ENCODE peak calls at places on chromosomes 13 and 19, in ten cellular contexts. One of them, this sample, is unnamed. For H3K9me3, the result is how much of the 10 kb centered on the place peaks cover.

GRCh38 chr19:2494447-2495129 is 18.7 kb downstream of the GADD45B start:
- DNase-seq in H9: no peak
- DNase-seq in neural progenitor cell: peak
- DNase-seq in CD4-positive, alpha-beta T cell: peak
- DNase-seq in aorta: peak
- DNase-seq in right cardiac atrium: peak
- DNase-seq in thoracic aorta: peak
- DNase-seq in IMR-90: peak
- DNase-seq in neuronal stem cell: no peak
- DNase-seq in heart right ventricle: peak
- DNase-seq in this sample: peak

GRCh38 chr13:84607614-84608013 is 725.3 kb upstream of the SLITRK1 start:
- DNase-seq in H9: no peak
- DNase-seq in neural progenitor cell: no peak
- DNase-seq in CD4-positive, alpha-beta T cell: no peak
- DNase-seq in aorta: peak
- DNase-seq in right cardiac atrium: peak
- DNase-seq in thoracic aorta: peak
- DNase-seq in IMR-90: peak
- DNase-seq in neuronal stem cell: no peak
- DNase-seq in heart right ventricle: no peak
- DNase-seq in this sample: no peak

GRCh38 chr19:38977445-38978314 is 2.1 kb upstream of the FBXO17 start:
- DNase-seq in H9: no peak
- DNase-seq in neural progenitor cell: no peak
- DNase-seq in CD4-positive, alpha-beta T cell: no peak
- DNase-seq in aorta: no peak
- DNase-seq in right cardiac atrium: no peak
- DNase-seq in thoracic aorta: no peak
- DNase-seq in IMR-90: peak
- DNase-seq in neuronal stem cell: no peak
- DNase-seq in heart right ventricle: no peak
- DNase-seq in this sample: no peak

GRCh38 chr13:109655206-109655600 is 131.2 kb downstream of the IRS2 start:
- DNase-seq in H9: no peak
- DNase-seq in neural progenitor cell: no peak
- DNase-seq in CD4-positive, alpha-beta T cell: no peak
- DNase-seq in aorta: no peak
- DNase-seq in right cardiac atrium: no peak
- DNase-seq in thoracic aorta: no peak
- DNase-seq in IMR-90: no peak
- DNase-seq in neuronal stem cell: no peak
- DNase-seq in heart right ventricle: no peak
- DNase-seq in this sample: no peak

GRCh38 chr19:48348039-48348438 is 15.7 kb downstream of the TMEM143 start:
- DNase-seq in H9: no peak
- DNase-seq in neural progenitor cell: no peak
- DNase-seq in CD4-positive, alpha-beta T cell: no peak
- DNase-seq in aorta: no peak
- DNase-seq in right cardiac atrium: no peak
- DNase-seq in thoracic aorta: no peak
- DNase-seq in IMR-90: no peak
- DNase-seq in neuronal stem cell: no peak
- DNase-seq in heart right ventricle: peak
- DNase-seq in this sample: no peak

GRCh38 chr19:55117063-55117635 is 288 bp downstream of the PPP1R12C start:
- DNase-seq in H9: no peak
- DNase-seq in neural progenitor cell: no peak
- DNase-seq in CD4-positive, alpha-beta T cell: no peak
- DNase-seq in aorta: peak
- DNase-seq in right cardiac atrium: peak
- DNase-seq in thoracic aorta: no peak
- DNase-seq in IMR-90: no peak
- DNase-seq in neuronal stem cell: no peak
- DNase-seq in heart right ventricle: no peak
- DNase-seq in this sample: no peak

GRCh38 chr13:27006519-27007161 is 165.0 kb downstream of the USP12 start:
- DNase-seq in H9: peak
- DNase-seq in neural progenitor cell: peak
- DNase-seq in CD4-positive, alpha-beta T cell: no peak
- DNase-seq in aorta: no peak
- DNase-seq in right cardiac atrium: peak
- DNase-seq in thoracic aorta: no peak
- DNase-seq in IMR-90: peak
- DNase-seq in neuronal stem cell: no peak
- DNase-seq in heart right ventricle: no peak
- DNase-seq in this sample: no peak

GRCh38 chr13:93230466-93230865 is 3.9 kb downstream of the GPC6 start:
- DNase-seq in H9: no peak
- DNase-seq in neural progenitor cell: no peak
- DNase-seq in CD4-positive, alpha-beta T cell: no peak
- DNase-seq in aorta: no peak
- DNase-seq in right cardiac atrium: no peak
- DNase-seq in thoracic aorta: no peak
- DNase-seq in IMR-90: peak
- DNase-seq in neuronal stem cell: no peak
- DNase-seq in heart right ventricle: no peak
- DNase-seq in this sample: no peak

GRCh38 chr13:63542704-63543215 is 2127.1 kb upstream of the PCDH20 start:
- DNase-seq in H9: no peak
- DNase-seq in neural progenitor cell: no peak
- DNase-seq in CD4-positive, alpha-beta T cell: no peak
- DNase-seq in aorta: no peak
- DNase-seq in right cardiac atrium: no peak
- DNase-seq in thoracic aorta: no peak
- DNase-seq in IMR-90: no peak
- DNase-seq in neuronal stem cell: no peak
- DNase-seq in heart right ventricle: no peak
- DNase-seq in this sample: no peak

GRCh38 chr13:94825507-94825906 is 113.2 kb upstream of the SOX21 start:
- DNase-seq in H9: peak
- DNase-seq in neural progenitor cell: peak
- DNase-seq in CD4-positive, alpha-beta T cell: no peak
- DNase-seq in aorta: peak
- DNase-seq in right cardiac atrium: peak
- DNase-seq in thoracic aorta: no peak
- DNase-seq in IMR-90: no peak
- DNase-seq in neuronal stem cell: peak
- DNase-seq in heart right ventricle: peak
- DNase-seq in this sample: no peak

GRCh38 chr13:44040070-44040753 is 160.5 kb downstream of the LACC1 start:
- DNase-seq in H9: no peak
- DNase-seq in neural progenitor cell: no peak
- DNase-seq in CD4-positive, alpha-beta T cell: no peak
- DNase-seq in aorta: no peak
- DNase-seq in right cardiac atrium: no peak
- DNase-seq in thoracic aorta: no peak
- DNase-seq in IMR-90: peak
- DNase-seq in neuronal stem cell: no peak
- DNase-seq in heart right ventricle: no peak
- DNase-seq in this sample: no peak

GRCh38 chr13:82636119-82636518 is 1246.2 kb downstream of the SLITRK1 start:
- DNase-seq in H9: no peak
- DNase-seq in neural progenitor cell: no peak
- DNase-seq in CD4-positive, alpha-beta T cell: no peak
- DNase-seq in aorta: no peak
- DNase-seq in right cardiac atrium: no peak
- DNase-seq in thoracic aorta: no peak
- DNase-seq in IMR-90: peak
- DNase-seq in neuronal stem cell: no peak
- DNase-seq in heart right ventricle: no peak
- DNase-seq in this sample: no peak

GRCh38 chr13:41133951-41134350 is 1.3 kb upstream of the KBTBD6 start:
- DNase-seq in H9: no peak
- DNase-seq in neural progenitor cell: no peak
- DNase-seq in CD4-positive, alpha-beta T cell: no peak
- DNase-seq in aorta: no peak
- DNase-seq in right cardiac atrium: no peak
- DNase-seq in thoracic aorta: no peak
- DNase-seq in IMR-90: no peak
- DNase-seq in neuronal stem cell: no peak
- DNase-seq in heart right ventricle: no peak
- DNase-seq in this sample: no peak

GRCh38 chr19:38315657-38316476 is at the start of gene YIF1B:
- DNase-seq in H9: peak
- DNase-seq in neural progenitor cell: peak
- DNase-seq in CD4-positive, alpha-beta T cell: peak
- DNase-seq in aorta: peak
- DNase-seq in right cardiac atrium: peak
- DNase-seq in thoracic aorta: peak
- DNase-seq in IMR-90: peak
- DNase-seq in neuronal stem cell: peak
- DNase-seq in heart right ventricle: peak
- DNase-seq in this sample: peak

DNA sequence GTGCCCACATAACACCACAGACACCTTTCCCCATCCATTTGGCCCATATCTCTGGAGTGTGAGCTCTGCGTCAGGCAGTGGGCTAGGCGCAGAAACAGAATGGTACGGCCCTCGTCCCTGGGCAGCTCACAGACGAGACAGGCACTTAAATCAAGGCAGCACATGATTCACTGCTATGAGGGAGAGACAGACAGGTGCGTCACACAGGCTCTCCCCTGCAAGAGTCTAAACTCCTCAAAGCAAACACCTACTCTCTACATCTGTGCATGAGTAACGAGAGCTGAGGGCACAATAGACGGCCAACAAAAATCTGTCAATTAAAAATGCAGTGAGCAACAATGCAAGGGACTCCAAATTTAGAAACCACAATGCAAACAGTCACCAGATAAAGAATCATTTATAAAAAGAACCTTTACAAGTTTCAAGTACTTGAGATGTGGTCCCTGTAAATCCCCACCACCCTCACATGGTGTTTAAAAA is 348.9 kb downstream of the UQCRFS1 start:
- DNase-seq in H9: no peak
- DNase-seq in neural progenitor cell: no peak
- DNase-seq in CD4-positive, alpha-beta T cell: no peak
- DNase-seq in aorta: no peak
- DNase-seq in right cardiac atrium: no peak
- DNase-seq in thoracic aorta: no peak
- DNase-seq in IMR-90: no peak
- DNase-seq in neuronal stem cell: no peak
- DNase-seq in heart right ventricle: no peak
- DNase-seq in this sample: no peak
- H3K27ac ChIP-seq in H9: no peak
- H3K27ac ChIP-seq in neural progenitor cell: no peak
- H3K27ac ChIP-seq in CD4-positive, alpha-beta T cell: no peak
- H3K27ac ChIP-seq in aorta: no peak
- H3K27ac ChIP-seq in right cardiac atrium: peak
- H3K27ac ChIP-seq in thoracic aorta: no peak
- H3K27ac ChIP-seq in IMR-90: no peak
- H3K27ac ChIP-seq in neuronal stem cell: no peak
- H3K27ac ChIP-seq in heart right ventricle: peak
- H3K27ac ChIP-seq in this sample: no peak

DNA sequence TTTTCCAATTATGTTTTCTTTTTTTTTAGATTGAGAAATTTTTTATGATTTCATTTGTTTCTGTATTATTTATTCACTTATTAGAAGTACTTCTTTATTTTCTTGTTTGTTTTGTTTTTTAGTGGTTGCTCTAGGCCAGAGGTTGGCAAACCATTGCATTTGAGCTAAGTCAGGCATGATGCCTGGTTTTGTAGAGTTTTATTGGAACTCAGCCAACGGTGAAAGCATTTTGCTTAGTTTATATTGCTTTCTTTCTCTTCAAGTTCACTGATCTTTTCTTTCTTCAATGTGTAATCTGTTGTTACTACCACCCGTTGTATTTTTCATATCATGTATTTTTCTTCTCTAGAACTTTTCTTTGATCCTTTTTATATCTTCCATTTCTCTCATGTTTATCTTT is 19.7 kb downstream of the ZNF567 start:
- DNase-seq in H9: no peak
- DNase-seq in neural progenitor cell: no peak
- DNase-seq in CD4-positive, alpha-beta T cell: no peak
- DNase-seq in aorta: no peak
- DNase-seq in right cardiac atrium: no peak
- DNase-seq in thoracic aorta: no peak
- DNase-seq in IMR-90: no peak
- DNase-seq in neuronal stem cell: no peak
- DNase-seq in heart right ventricle: no peak
- DNase-seq in this sample: no peak
- H3K9me3 ChIP-seq in H9: under half
- H3K9me3 ChIP-seq in neural progenitor cell: half or more
- H3K9me3 ChIP-seq in CD4-positive, alpha-beta T cell: half or more
- H3K9me3 ChIP-seq in aorta: under half
- H3K9me3 ChIP-seq in right cardiac atrium: under half
- H3K9me3 ChIP-seq in thoracic aorta: half or more
- H3K9me3 ChIP-seq in IMR-90: under half
- H3K9me3 ChIP-seq in neuronal stem cell: under half
- H3K9me3 ChIP-seq in heart right ventricle: half or more
- H3K9me3 ChIP-seq in this sample: half or more

DNA sequence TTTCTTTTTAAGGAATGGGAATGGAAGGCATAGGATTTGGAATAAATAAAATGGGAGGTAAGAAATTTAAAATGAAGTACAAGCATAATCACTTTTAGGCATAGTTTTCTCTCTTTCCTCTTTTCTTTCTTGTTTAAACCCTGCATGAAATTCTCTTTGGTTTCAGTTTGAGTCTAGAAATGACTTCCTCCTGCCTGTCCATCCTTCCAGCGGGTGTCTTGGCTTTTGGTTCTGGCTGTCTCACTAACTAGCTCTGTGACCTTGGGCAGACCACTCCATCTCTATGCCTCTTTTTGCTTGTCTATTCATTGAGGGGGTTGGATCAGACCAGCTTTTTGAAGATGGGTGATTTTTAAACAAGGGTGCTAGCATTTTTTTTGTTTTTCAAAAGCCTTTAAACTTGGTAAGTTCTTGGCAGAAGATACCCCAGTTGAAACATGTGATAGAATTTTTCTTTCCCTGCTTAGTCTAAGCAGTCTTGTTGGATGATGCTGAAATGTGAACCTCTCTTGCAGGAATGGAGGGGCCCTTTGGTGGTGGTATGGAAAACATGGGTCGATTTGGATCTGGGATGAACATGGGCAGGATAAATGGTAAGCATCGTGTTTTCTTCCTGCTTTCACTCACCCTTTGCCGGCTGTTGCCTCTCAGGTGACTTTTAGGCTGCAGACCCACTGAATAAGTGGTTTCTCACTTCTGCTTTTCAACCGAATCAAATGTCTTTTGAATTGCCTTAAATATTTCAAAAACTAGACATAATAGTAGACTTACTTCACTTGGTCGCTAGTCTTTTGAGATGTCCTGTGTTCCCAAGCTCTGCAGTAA is 28.6 kb downstream of the PRAM1 start:
- DNase-seq in H9: no peak
- DNase-seq in neural progenitor cell: no peak
- DNase-seq in CD4-positive, alpha-beta T cell: no peak
- DNase-seq in aorta: no peak
- DNase-seq in right cardiac atrium: no peak
- DNase-seq in thoracic aorta: no peak
- DNase-seq in IMR-90: no peak
- DNase-seq in neuronal stem cell: no peak
- DNase-seq in heart right ventricle: no peak
- DNase-seq in this sample: no peak
- H3K27ac ChIP-seq in H9: no peak
- H3K27ac ChIP-seq in neural progenitor cell: peak
- H3K27ac ChIP-seq in CD4-positive, alpha-beta T cell: peak
- H3K27ac ChIP-seq in aorta: no peak
- H3K27ac ChIP-seq in right cardiac atrium: no peak
- H3K27ac ChIP-seq in thoracic aorta: no peak
- H3K27ac ChIP-seq in IMR-90: no peak
- H3K27ac ChIP-seq in neuronal stem cell: no peak
- H3K27ac ChIP-seq in heart right ventricle: no peak
- H3K27ac ChIP-seq in this sample: no peak

GRCh38 chr13:19059016-19059780 is 122.4 kb downstream of the TUBA3C start:
- DNase-seq in H9: no peak
- DNase-seq in neural progenitor cell: no peak
- DNase-seq in CD4-positive, alpha-beta T cell: no peak
- DNase-seq in aorta: no peak
- DNase-seq in right cardiac atrium: no peak
- DNase-seq in thoracic aorta: no peak
- DNase-seq in IMR-90: no peak
- DNase-seq in neuronal stem cell: no peak
- DNase-seq in heart right ventricle: no peak
- DNase-seq in this sample: no peak
- H3K9me3 ChIP-seq in H9: half or more
- H3K9me3 ChIP-seq in neural progenitor cell: under half
- H3K9me3 ChIP-seq in CD4-positive, alpha-beta T cell: under half
- H3K9me3 ChIP-seq in aorta: under half
- H3K9me3 ChIP-seq in right cardiac atrium: under half
- H3K9me3 ChIP-seq in thoracic aorta: under half
- H3K9me3 ChIP-seq in IMR-90: half or more
- H3K9me3 ChIP-seq in neuronal stem cell: half or more
- H3K9me3 ChIP-seq in heart right ventricle: under half
- H3K9me3 ChIP-seq in this sample: under half